ENCODE peak calls at places on chromosomes 4 and X, in nine cellular contexts. X is AG09309, M is ascending aorta, W is transverse colon, C is cardiac muscle cell, R is coronary artery, I is GM06990, J is HCT116, G is GM12864. A is an unnamed sample.

GRCh38 chrX:131827935-131828334 is 195.2 kb upstream of the STK26 start:
- DNase-seq in X (no peak), M (no peak), W (no peak), C (peak; percentile 25), R (no peak), I (peak; percentile 33), J (no peak), G (no peak), A (no peak)

GRCh38 chr4:86935833-86936721 is 1.3 kb downstream of the AFF1 start:
- DNase-seq in X (no peak), M (peak; percentile 88), W (peak; percentile 87), C (peak; percentile 75), R (peak; percentile 81), I (peak; percentile 86), J (peak; percentile 78), G (peak; percentile 81), A (peak; percentile 71)

GRCh38 chr4:130510661-130511060 is 1414.7 kb downstream of the C4orf33 start:
- DNase-seq in X (no peak), M (no peak), W (no peak), C (no peak), R (no peak), I (no peak), J (no peak), G (no peak), A (no peak)

GRCh38 chr4:972651-973424 is 531 bp downstream of the DGKQ start:
- DNase-seq in X (no peak), M (no peak), W (peak; percentile 54), C (peak; percentile 19), R (no peak), I (peak; percentile 49), J (no peak), G (no peak), A (peak; percentile 69)

GRCh38 chrX:44507292-44507691 is 35.4 kb downstream of the FUNDC1 start:
- DNase-seq in X (no peak), M (no peak), W (no peak), C (no peak), R (no peak), I (no peak), J (no peak), G (no peak), A (no peak)

GRCh38 chrX:14598330-14598729 is 69.0 kb downstream of the GLRA2 start:
- DNase-seq in X (no peak), M (no peak), W (no peak), C (no peak), R (no peak), I (no peak), J (no peak), G (no peak), A (no peak)

GRCh38 chrX:115367455-115367854 is 77.9 kb downstream of the LUZP4 start:
- DNase-seq in X (peak; percentile 35), M (no peak), W (no peak), C (peak; percentile 32), R (no peak), I (no peak), J (no peak), G (no peak), A (no peak)

GRCh38 chr4:15677507-15677988 is 4.1 kb upstream of the FAM200B start:
- DNase-seq in X (no peak), M (no peak), W (peak; percentile 39), C (peak; percentile 52), R (no peak), I (no peak), J (peak; percentile 82), G (no peak), A (no peak)

GRCh38 chr4:20252656-20253271 is 1.1 kb downstream of the SLIT2 start:
- DNase-seq in X (no peak), M (peak; percentile 71), W (peak; percentile 11), C (peak; percentile 51), R (peak; percentile 73), I (peak; percentile 13), J (no peak), G (no peak), A (peak; percentile 33)

GRCh38 chr4:6779667-6780565 is 2.6 kb upstream of the KIAA0232 start:
- DNase-seq in X (no peak), M (peak; percentile 58), W (no peak), C (peak; percentile 58), R (no peak), I (no peak), J (no peak), G (no peak), A (no peak)

GRCh38 chrX:154348114-154348531 is 26.3 kb downstream of the FLNA start:
- DNase-seq in X (no peak), M (no peak), W (no peak), C (peak; percentile 50), R (no peak), I (peak; percentile 9), J (no peak), G (no peak), A (no peak)

GRCh38 chr4:109298279-109299010 is 4.0 kb downstream of the COL25A1 start:
- DNase-seq in X (no peak), M (no peak), W (no peak), C (peak; percentile 13), R (no peak), I (no peak), J (peak; percentile 38), G (no peak), A (no peak)

GRCh38 chr4:178137732-178138471 is 695.7 kb upstream of the AGA start:
- DNase-seq in X (no peak), M (no peak), W (no peak), C (no peak), R (no peak), I (no peak), J (no peak), G (no peak), A (no peak)

GRCh38 chr4:88605744-88606143 is 13.5 kb downstream of the HERC3 start:
- DNase-seq in X (no peak), M (no peak), W (peak; percentile 16), C (no peak), R (no peak), I (no peak), J (no peak), G (no peak), A (no peak)

GRCh38 chrX:6574762-6575161 is 39.8 kb upstream of the VCX3A start:
- DNase-seq in X (no peak), M (no peak), W (no peak), C (no peak), R (no peak), I (no peak), J (no peak), G (no peak), A (no peak)
- TF ChIP-seq CTCF in X (no peak), M (no peak), W (no peak), C (no peak), R (no peak), I (peak; percentile 45), J (no peak), G (no peak), A (peak; percentile 18)

GRCh38 chr4:127985989-127986388 is 20.8 kb downstream of the ABHD18 start:
- DNase-seq in X (no peak), M (no peak), W (no peak), C (no peak), R (no peak), I (no peak), J (no peak), G (no peak), A (no peak)
- TF ChIP-seq CTCF in X (no peak), M (no peak), W (no peak), C (no peak), R (no peak), I (no peak), J (peak; percentile 4), G (no peak), A (no peak)

DNA sequence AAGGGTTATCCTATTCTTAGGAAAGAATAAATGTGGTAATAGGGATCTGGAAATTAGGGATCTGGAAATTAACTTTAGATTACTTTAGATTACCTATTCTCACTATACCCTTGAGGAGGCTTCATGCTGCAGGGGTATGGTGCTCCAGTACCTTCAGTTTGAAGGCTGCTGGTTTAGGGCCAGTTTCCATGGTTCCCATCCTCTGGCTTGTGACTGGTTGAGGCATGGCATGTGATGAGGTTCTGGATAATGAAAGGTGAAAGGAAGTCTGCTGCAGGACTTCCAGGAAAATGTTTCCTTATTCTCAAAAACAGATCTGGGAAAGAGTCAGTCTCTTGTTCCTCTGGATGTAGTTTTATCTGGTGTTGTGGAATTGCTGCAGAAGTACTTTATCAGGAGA is 25.9 kb downstream of the FRAS1 start:
- DNase-seq in X (no peak), M (no peak), W (no peak), C (no peak), R (no peak), I (no peak), J (no peak), G (no peak), A (no peak)
- TF ChIP-seq CTCF in X (no peak), M (no peak), W (no peak), C (no peak), R (no peak), I (no peak), J (no peak), G (no peak), A (no peak)

DNA sequence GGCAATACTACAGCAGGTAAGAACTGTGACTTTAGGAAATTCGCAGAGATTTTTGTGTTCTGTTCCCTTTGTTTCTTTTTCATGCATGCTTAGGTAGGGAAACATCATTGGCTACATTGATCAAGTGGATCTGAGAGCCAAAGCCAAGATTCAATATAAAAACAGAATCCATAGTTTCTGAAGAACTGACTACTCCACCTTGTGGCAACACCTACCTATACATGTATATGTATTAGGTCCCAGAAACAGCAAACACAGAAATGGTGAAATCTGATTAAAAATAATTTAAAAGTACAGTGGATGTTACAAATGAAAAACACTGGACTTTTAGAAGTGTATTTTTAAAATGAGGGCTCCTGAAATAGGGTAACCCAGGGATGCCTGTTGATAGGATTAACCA is 322.6 kb upstream of the MAOA start:
- DNase-seq in X (no peak), M (no peak), W (no peak), C (peak; percentile 1), R (no peak), I (no peak), J (no peak), G (no peak), A (no peak)
- TF ChIP-seq CTCF in X (no peak), M (no peak), W (no peak), C (no peak), R (no peak), I (peak; percentile 18), J (no peak), G (no peak), A (no peak)

GRCh38 chr4:8407316-8407715 is 33.2 kb downstream of the ACOX3 start:
- DNase-seq in X (no peak), M (no peak), W (no peak), C (no peak), R (no peak), I (no peak), J (no peak), G (no peak), A (no peak)
- TF ChIP-seq CTCF in X (no peak), M (no peak), W (peak; percentile 2), C (no peak), R (no peak), I (no peak), J (no peak), G (no peak), A (no peak)

DNA sequence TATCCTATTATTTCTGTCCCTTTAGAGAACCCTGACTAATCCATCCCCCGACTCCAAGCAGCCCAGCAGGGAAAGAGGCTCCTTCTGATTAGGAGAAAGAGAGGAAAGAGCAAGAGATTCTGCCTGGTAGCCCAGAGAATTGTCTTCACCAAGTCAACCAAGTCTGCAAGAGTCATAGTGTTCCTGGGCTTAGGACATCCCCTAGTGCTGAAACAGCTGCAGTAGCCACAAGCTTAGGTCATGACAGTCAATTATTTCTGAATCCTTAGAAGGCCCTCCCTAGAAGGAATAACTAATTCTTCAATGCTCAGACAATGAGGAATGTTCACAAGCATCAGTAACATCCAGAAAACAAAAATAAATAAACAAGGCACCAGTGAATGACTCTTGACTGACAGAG is 480.3 kb upstream of the GRIA3 start:
- DNase-seq in X (no peak), M (no peak), W (no peak), C (no peak), R (no peak), I (no peak), J (no peak), G (no peak), A (no peak)
- TF ChIP-seq CTCF in X (peak; percentile 69), M (no peak), W (no peak), C (no peak), R (no peak), I (no peak), J (no peak), G (no peak), A (no peak)